ENCODE peak calls at places on chromosomes 3 and 15, in five cellular contexts. One of them, this sample, is unnamed.

GRCh38 chr3:119700920-119701734 is 1.7 kb upstream of the CFAP91 start:
- ATAC-seq in stimulated activated naive CD8-positive, alpha-beta T cell treated with anti-CD3 and anti-CD28 coated beads, Interleukin-15, Interleukin-2, amounts not matched to agents 100 U/mL and 50 U/mL, for 24 hours: peak; percentile 1
- ATAC-seq in left lung: no peak
- ATAC-seq in naive thymus-derived CD8-positive, alpha-beta T cell: no peak
- ATAC-seq in Panc1: no peak
- ATAC-seq in this sample: peak; percentile 45

GRCh38 chr15:80830677-80831076 is 51.5 kb downstream of the CEMIP start:
- ATAC-seq in stimulated activated naive CD8-positive, alpha-beta T cell treated with anti-CD3 and anti-CD28 coated beads, Interleukin-15, Interleukin-2, amounts not matched to agents 100 U/mL and 50 U/mL, for 24 hours: no peak
- ATAC-seq in left lung: no peak
- ATAC-seq in naive thymus-derived CD8-positive, alpha-beta T cell: no peak
- ATAC-seq in Panc1: no peak
- ATAC-seq in this sample: no peak

GRCh38 chr3:8233938-8234337 is 267.7 kb upstream of the LMCD1 start:
- ATAC-seq in stimulated activated naive CD8-positive, alpha-beta T cell treated with anti-CD3 and anti-CD28 coated beads, Interleukin-15, Interleukin-2, amounts not matched to agents 100 U/mL and 50 U/mL, for 24 hours: no peak
- ATAC-seq in left lung: no peak
- ATAC-seq in naive thymus-derived CD8-positive, alpha-beta T cell: no peak
- ATAC-seq in Panc1: no peak
- ATAC-seq in this sample: no peak

GRCh38 chr15:84685304-84685703 is 27.3 kb upstream of the NMB start:
- ATAC-seq in stimulated activated naive CD8-positive, alpha-beta T cell treated with anti-CD3 and anti-CD28 coated beads, Interleukin-15, Interleukin-2, amounts not matched to agents 100 U/mL and 50 U/mL, for 24 hours: no peak
- ATAC-seq in left lung: peak; percentile 85
- ATAC-seq in naive thymus-derived CD8-positive, alpha-beta T cell: no peak
- ATAC-seq in Panc1: no peak
- ATAC-seq in this sample: no peak

GRCh38 chr3:61612211-61612995 is 51.0 kb downstream of the PTPRG start:
- ATAC-seq in stimulated activated naive CD8-positive, alpha-beta T cell treated with anti-CD3 and anti-CD28 coated beads, Interleukin-15, Interleukin-2, amounts not matched to agents 100 U/mL and 50 U/mL, for 24 hours: no peak
- ATAC-seq in left lung: peak; percentile 63
- ATAC-seq in naive thymus-derived CD8-positive, alpha-beta T cell: no peak
- ATAC-seq in Panc1: no peak
- ATAC-seq in this sample: no peak

GRCh38 chr3:129549805-129550204 is 6.8 kb downstream of the H1-8 start:
- ATAC-seq in stimulated activated naive CD8-positive, alpha-beta T cell treated with anti-CD3 and anti-CD28 coated beads, Interleukin-15, Interleukin-2, amounts not matched to agents 100 U/mL and 50 U/mL, for 24 hours: no peak
- ATAC-seq in left lung: no peak
- ATAC-seq in naive thymus-derived CD8-positive, alpha-beta T cell: no peak
- ATAC-seq in Panc1: no peak
- ATAC-seq in this sample: no peak

GRCh38 chr3:188962253-188963247 is 209.2 kb upstream of the TPRG1 start:
- ATAC-seq in stimulated activated naive CD8-positive, alpha-beta T cell treated with anti-CD3 and anti-CD28 coated beads, Interleukin-15, Interleukin-2, amounts not matched to agents 100 U/mL and 50 U/mL, for 24 hours: no peak
- ATAC-seq in left lung: no peak
- ATAC-seq in naive thymus-derived CD8-positive, alpha-beta T cell: no peak
- ATAC-seq in Panc1: no peak
- ATAC-seq in this sample: no peak

GRCh38 chr15:65259367-65259781 is 27.3 kb downstream of the PARP16 start:
- ATAC-seq in stimulated activated naive CD8-positive, alpha-beta T cell treated with anti-CD3 and anti-CD28 coated beads, Interleukin-15, Interleukin-2, amounts not matched to agents 100 U/mL and 50 U/mL, for 24 hours: no peak
- ATAC-seq in left lung: peak; percentile 45
- ATAC-seq in naive thymus-derived CD8-positive, alpha-beta T cell: no peak
- ATAC-seq in Panc1: no peak
- ATAC-seq in this sample: no peak

GRCh38 chr15:29003446-29004233 is 117.9 kb downstream of the APBA2 start:
- ATAC-seq in stimulated activated naive CD8-positive, alpha-beta T cell treated with anti-CD3 and anti-CD28 coated beads, Interleukin-15, Interleukin-2, amounts not matched to agents 100 U/mL and 50 U/mL, for 24 hours: no peak
- ATAC-seq in left lung: no peak
- ATAC-seq in naive thymus-derived CD8-positive, alpha-beta T cell: peak; percentile 58
- ATAC-seq in Panc1: no peak
- ATAC-seq in this sample: no peak

GRCh38 chr3:104673981-104674380 is 692.7 kb upstream of the ALCAM start:
- ATAC-seq in stimulated activated naive CD8-positive, alpha-beta T cell treated with anti-CD3 and anti-CD28 coated beads, Interleukin-15, Interleukin-2, amounts not matched to agents 100 U/mL and 50 U/mL, for 24 hours: no peak
- ATAC-seq in left lung: no peak
- ATAC-seq in naive thymus-derived CD8-positive, alpha-beta T cell: no peak
- ATAC-seq in Panc1: no peak
- ATAC-seq in this sample: no peak

GRCh38 chr3:2851835-2852234 is 258.3 kb downstream of the IL5RA start:
- ATAC-seq in stimulated activated naive CD8-positive, alpha-beta T cell treated with anti-CD3 and anti-CD28 coated beads, Interleukin-15, Interleukin-2, amounts not matched to agents 100 U/mL and 50 U/mL, for 24 hours: no peak
- ATAC-seq in left lung: peak; percentile 63
- ATAC-seq in naive thymus-derived CD8-positive, alpha-beta T cell: no peak
- ATAC-seq in Panc1: no peak
- ATAC-seq in this sample: no peak

GRCh38 chr15:60320365-60320764 is 77.4 kb downstream of the ANXA2 start:
- ATAC-seq in stimulated activated naive CD8-positive, alpha-beta T cell treated with anti-CD3 and anti-CD28 coated beads, Interleukin-15, Interleukin-2, amounts not matched to agents 100 U/mL and 50 U/mL, for 24 hours: no peak
- ATAC-seq in left lung: no peak
- ATAC-seq in naive thymus-derived CD8-positive, alpha-beta T cell: no peak
- ATAC-seq in Panc1: no peak
- ATAC-seq in this sample: peak; percentile 73

GRCh38 chr15:93321881-93322282 is 232.9 kb upstream of the RGMA start:
- ATAC-seq in stimulated activated naive CD8-positive, alpha-beta T cell treated with anti-CD3 and anti-CD28 coated beads, Interleukin-15, Interleukin-2, amounts not matched to agents 100 U/mL and 50 U/mL, for 24 hours: no peak
- ATAC-seq in left lung: peak; percentile 98
- ATAC-seq in naive thymus-derived CD8-positive, alpha-beta T cell: no peak
- ATAC-seq in Panc1: peak; percentile 63
- ATAC-seq in this sample: no peak

GRCh38 chr3:97988784-97989568 is 16.7 kb upstream of the RIOX2 start:
- ATAC-seq in stimulated activated naive CD8-positive, alpha-beta T cell treated with anti-CD3 and anti-CD28 coated beads, Interleukin-15, Interleukin-2, amounts not matched to agents 100 U/mL and 50 U/mL, for 24 hours: no peak
- ATAC-seq in left lung: no peak
- ATAC-seq in naive thymus-derived CD8-positive, alpha-beta T cell: no peak
- ATAC-seq in Panc1: no peak
- ATAC-seq in this sample: no peak

GRCh38 chr3:162041622-162042021 is 545.0 kb downstream of the OTOL1 start:
- ATAC-seq in stimulated activated naive CD8-positive, alpha-beta T cell treated with anti-CD3 and anti-CD28 coated beads, Interleukin-15, Interleukin-2, amounts not matched to agents 100 U/mL and 50 U/mL, for 24 hours: no peak
- ATAC-seq in left lung: no peak
- ATAC-seq in naive thymus-derived CD8-positive, alpha-beta T cell: no peak
- ATAC-seq in Panc1: no peak
- ATAC-seq in this sample: no peak

GRCh38 chr15:54029076-54029475 is 50.8 kb downstream of the UNC13C start:
- ATAC-seq in stimulated activated naive CD8-positive, alpha-beta T cell treated with anti-CD3 and anti-CD28 coated beads, Interleukin-15, Interleukin-2, amounts not matched to agents 100 U/mL and 50 U/mL, for 24 hours: no peak
- ATAC-seq in left lung: no peak
- ATAC-seq in naive thymus-derived CD8-positive, alpha-beta T cell: no peak
- ATAC-seq in Panc1: no peak
- ATAC-seq in this sample: no peak

This sample was measured in activated T-helper 17 cell treated with anti-CD3 and anti-CD28 coated beads, Interleukin-2, amount 50 U/mL, for 72 hours.